ENCODE peak calls at places on chromosomes 1 and 21, in eight cellular contexts. W is right lobe of liver; V is mammary epithelial cell; P is CD4-positive, alpha-beta memory T cell; F is ovary; H is AG04450; A is PC-3; B is cardiac muscle cell. C is an unnamed sample.

GRCh38 chr21:17231771-17232170 is 281.1 kb upstream of the CXADR start:
- DNase-seq in W (no peak), V (no peak), P (no peak), F (no peak), H (no peak), A (no peak), B (no peak), C (no peak)

GRCh38 chr21:15004721-15005370 is 60.0 kb downstream of the NRIP1 start:
- DNase-seq in W (no peak), V (no peak), P (no peak), F (no peak), H (no peak), A (no peak), B (no peak), C (no peak)

GRCh38 chr1:11802616-11802972 is 3.2 kb downstream of the MTHFR start:
- DNase-seq in W (no peak), V (no peak), P (no peak), F (no peak), H (no peak), A (no peak), B (peak), C (peak)

GRCh38 chr1:184199036-184199796 is 147.7 kb downstream of the TSEN15 start:
- DNase-seq in W (no peak), V (peak), P (no peak), F (no peak), H (no peak), A (peak), B (no peak), C (no peak)

GRCh38 chr1:100597069-100597741 is 59.3 kb downstream of the GPR88 start:
- DNase-seq in W (no peak), V (peak), P (no peak), F (no peak), H (peak), A (peak), B (no peak), C (no peak)

GRCh38 chr1:205656236-205656635 is 24.1 kb downstream of the SLC45A3 start:
- DNase-seq in W (no peak), V (no peak), P (no peak), F (no peak), H (no peak), A (no peak), B (no peak), C (no peak)

GRCh38 chr1:117534995-117535467 is 70.8 kb upstream of the TENT5C start:
- DNase-seq in W (no peak), V (peak), P (peak), F (peak), H (peak), A (peak), B (peak), C (no peak)

GRCh38 chr1:202145325-202146140 is 996 bp upstream of the ARL8A start:
- DNase-seq in W (no peak), V (peak), P (peak), F (no peak), H (no peak), A (no peak), B (no peak), C (no peak)

GRCh38 chr1:114660250-114660649 is 9.6 kb downstream of the DENND2C start:
- DNase-seq in W (no peak), V (no peak), P (no peak), F (no peak), H (no peak), A (no peak), B (no peak), C (no peak)

GRCh38 chr1:116292929-116293725 is 79.9 kb upstream of the ATP1A1 start:
- DNase-seq in W (no peak), V (no peak), P (no peak), F (no peak), H (no peak), A (no peak), B (no peak), C (no peak)

GRCh38 chr1:109890115-109890953 is 20.3 kb upstream of the CSF1 start:
- DNase-seq in W (no peak), V (no peak), P (no peak), F (no peak), H (no peak), A (no peak), B (no peak), C (no peak)

GRCh38 chr1:191052888-191053287 is 575.2 kb upstream of the BRINP3 start:
- DNase-seq in W (no peak), V (no peak), P (no peak), F (no peak), H (no peak), A (no peak), B (no peak), C (no peak)

GRCh38 chr1:107413951-107414350 is 273.1 kb downstream of the NTNG1 start:
- DNase-seq in W (no peak), V (no peak), P (no peak), F (no peak), H (no peak), A (peak), B (no peak), C (no peak)

GRCh38 chr1:1306661-1307260 is 969 bp downstream of the ACAP3 start:
- DNase-seq in W (no peak), V (no peak), P (no peak), F (no peak), H (no peak), A (peak), B (no peak), C (no peak)

GRCh38 chr1:37537378-37537777 is 16.7 kb downstream of the SNIP1 start:
- DNase-seq in W (peak), V (peak), P (no peak), F (no peak), H (peak), A (peak), B (no peak), C (no peak)

GRCh38 chr1:234770031-234770795 is 160.2 kb upstream of the IRF2BP2 start:
- DNase-seq in W (no peak), V (no peak), P (no peak), F (no peak), H (no peak), A (no peak), B (no peak), C (no peak)

GRCh38 chr21:17491716-17492414 is 21.0 kb upstream of the CXADR start:
- DNase-seq in W (no peak), V (peak), P (no peak), F (no peak), H (peak), A (peak), B (no peak), C (no peak)

GRCh38 chr21:44875341-44875740 is 1.9 kb upstream of the PTTG1IP start:
- DNase-seq in W (peak), V (peak), P (no peak), F (no peak), H (no peak), A (peak), B (no peak), C (no peak)

GRCh38 chr1:204344665-204345064 is 15.1 kb downstream of the PLEKHA6 start:
- DNase-seq in W (no peak), V (no peak), P (no peak), F (no peak), H (no peak), A (no peak), B (no peak), C (no peak)

GRCh38 chr1:21702780-21703179 is 33.6 kb upstream of the RAP1GAP start:
- DNase-seq in W (no peak), V (no peak), P (no peak), F (no peak), H (no peak), A (no peak), B (no peak), C (no peak)

GRCh38 chr21:44737706-44738354 is 26.5 kb upstream of the TSPEAR start:
- DNase-seq in W (no peak), V (peak), P (no peak), F (no peak), H (no peak), A (peak), B (peak), C (no peak)

GRCh38 chr1:45244660-45245059 is 38.3 kb upstream of the ZSWIM5 start:
- DNase-seq in W (no peak), V (no peak), P (no peak), F (no peak), H (no peak), A (no peak), B (no peak), C (no peak)

GRCh38 chr1:56295949-56296929 is 283.1 kb downstream of the PLPP3 start:
- DNase-seq in W (no peak), V (no peak), P (no peak), F (no peak), H (no peak), A (no peak), B (no peak), C (no peak)

GRCh38 chr1:228972576-228972975 is 237.3 kb downstream of the RHOU start:
- DNase-seq in W (no peak), V (no peak), P (no peak), F (no peak), H (no peak), A (no peak), B (no peak), C (no peak)

GRCh38 chr21:38806942-38807284 is 1.2 kb downstream of the ETS2 start:
- DNase-seq in W (no peak), V (no peak), P (no peak), F (no peak), H (no peak), A (peak), B (no peak), C (no peak)

GRCh38 chr21:38804030-38804616 is 1.6 kb upstream of the ETS2 start:
- DNase-seq in W (no peak), V (no peak), P (no peak), F (no peak), H (no peak), A (no peak), B (no peak), C (no peak)

GRCh38 chr21:38804617-38805281 is 980 bp upstream of the ETS2 start:
- DNase-seq in W (peak), V (no peak), P (peak), F (peak), H (no peak), A (peak), B (peak), C (peak)

GRCh38 chr21:38806153-38806941 is 618 bp downstream of the ETS2 start:
- DNase-seq in W (peak), V (no peak), P (peak), F (peak), H (no peak), A (no peak), B (peak), C (peak)

DNA sequence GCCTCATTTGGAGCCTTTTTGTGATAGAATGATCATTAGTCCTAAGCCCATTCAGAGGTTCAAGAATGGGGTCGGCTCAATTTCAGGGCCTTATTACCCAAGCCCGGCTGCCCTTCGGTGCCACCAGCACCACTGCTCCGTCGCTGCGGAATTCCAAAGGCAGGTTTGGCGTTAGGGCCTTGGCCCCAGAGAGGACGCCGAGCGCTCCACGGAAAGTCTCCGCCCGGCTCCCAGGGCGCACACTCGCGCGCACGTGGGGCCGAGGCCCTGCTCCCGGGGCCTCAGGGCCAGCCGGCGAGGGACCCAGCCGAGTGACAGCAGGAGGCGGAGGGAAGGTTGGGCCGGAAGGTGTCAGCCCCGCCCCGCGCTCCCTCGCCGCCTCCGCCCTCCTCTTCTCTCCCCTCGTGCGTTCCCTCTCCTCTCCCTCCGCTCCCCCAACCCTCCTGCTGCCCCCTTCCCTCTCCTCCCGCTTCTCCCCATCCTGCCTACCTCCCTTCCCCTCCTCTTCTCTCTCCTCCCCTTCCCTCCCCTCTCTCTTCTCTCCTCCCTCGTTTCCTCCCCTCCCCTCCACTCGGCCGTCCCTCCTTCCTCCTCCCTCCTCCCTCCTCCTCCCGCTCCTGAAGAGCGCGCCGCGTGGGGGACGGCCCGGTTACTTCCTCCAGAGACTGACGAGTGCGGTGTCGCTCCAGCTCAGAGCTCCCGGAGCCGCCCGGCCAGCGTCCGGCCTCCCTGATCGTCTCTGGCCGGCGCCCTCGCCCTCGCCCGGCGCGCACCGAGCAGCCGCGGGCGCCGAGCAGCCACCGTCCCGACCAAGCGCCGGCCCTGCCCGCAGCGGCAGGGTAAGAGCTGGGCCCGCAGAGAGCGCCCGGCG is at the start of gene ETS2:
- DNase-seq in W (peak), V (peak), P (peak), F (peak), H (peak), A (peak), B (peak), C (peak)
- H3K27ac ChIP-seq in W (peak), V (peak), P (peak), F (peak), H (peak), A (peak), B (peak), C (peak)

DNA sequence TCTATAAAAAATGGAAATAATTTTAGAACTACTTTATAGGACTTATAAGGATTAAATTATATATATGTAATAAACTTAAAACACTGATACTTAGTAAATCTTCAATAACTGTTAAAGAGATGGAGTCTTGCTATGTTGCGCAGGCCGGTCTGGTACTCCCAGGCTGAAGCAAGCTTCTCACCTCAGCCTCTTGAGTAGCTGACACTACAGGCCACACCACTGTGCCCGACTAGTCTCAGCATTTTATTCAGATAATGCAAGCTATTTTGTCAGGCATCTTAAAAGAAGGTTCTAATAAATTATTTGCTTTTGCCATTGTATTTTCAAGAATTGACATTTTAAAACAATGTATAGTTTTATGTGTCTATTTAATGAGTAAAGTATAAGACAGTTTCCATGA is 20.8 kb downstream of the CNST start:
- DNase-seq in W (no peak), V (no peak), P (no peak), F (no peak), H (no peak), A (no peak), B (no peak), C (no peak)
- H3K27ac ChIP-seq in W (peak), V (peak), P (no peak), F (no peak), H (peak), A (peak), B (no peak), C (peak)

GRCh38 chr1:235995511-235995910 is 69.4 kb downstream of the NID1 start:
- DNase-seq in W (no peak), V (no peak), P (no peak), F (no peak), H (no peak), A (no peak), B (no peak), C (no peak)
- H3K27ac ChIP-seq in W (no peak), V (no peak), P (no peak), F (no peak), H (no peak), A (no peak), B (no peak), C (no peak)

GRCh38 chr1:223007250-223007649 is 135.8 kb downstream of the TLR5 start:
- DNase-seq in W (peak), V (no peak), P (no peak), F (no peak), H (no peak), A (no peak), B (no peak), C (no peak)
- H3K27ac ChIP-seq in W (peak), V (no peak), P (no peak), F (no peak), H (no peak), A (no peak), B (no peak), C (no peak)